ENCODE peak calls at places on chromosomes 6 and 20, in seven cellular contexts. One of them, this sample, is unnamed.

GRCh38 chr20:57218489-57218888 is 48.0 kb downstream of the BMP7 start:
- DNase-seq in pancreas: no peak
- DNase-seq in choroid plexus epithelial cell: no peak
- DNase-seq in brain microvascular endothelial cell: no peak
- DNase-seq in tibial nerve: no peak
- DNase-seq in astrocyte of the cerebellum: no peak
- DNase-seq in MM.1S: no peak
- DNase-seq in this sample: no peak

GRCh38 chr6:41939848-41940758 is 1.5 kb downstream of the CCND3 start:
- DNase-seq in pancreas: no peak
- DNase-seq in choroid plexus epithelial cell: peak
- DNase-seq in brain microvascular endothelial cell: no peak
- DNase-seq in tibial nerve: no peak
- DNase-seq in astrocyte of the cerebellum: no peak
- DNase-seq in MM.1S: no peak
- DNase-seq in this sample: peak

GRCh38 chr20:37345339-37346231 is at the start of gene SRC:
- DNase-seq in pancreas: peak
- DNase-seq in choroid plexus epithelial cell: peak
- DNase-seq in brain microvascular endothelial cell: peak
- DNase-seq in tibial nerve: peak
- DNase-seq in astrocyte of the cerebellum: peak
- DNase-seq in MM.1S: no peak
- DNase-seq in this sample: no peak

GRCh38 chr6:45454008-45454911 is 76.5 kb upstream of the SUPT3H start:
- DNase-seq in pancreas: no peak
- DNase-seq in choroid plexus epithelial cell: peak
- DNase-seq in brain microvascular endothelial cell: no peak
- DNase-seq in tibial nerve: no peak
- DNase-seq in astrocyte of the cerebellum: peak
- DNase-seq in MM.1S: no peak
- DNase-seq in this sample: no peak

GRCh38 chr6:111559193-111560097 is 46.2 kb downstream of the TRAF3IP2 start:
- DNase-seq in pancreas: peak
- DNase-seq in choroid plexus epithelial cell: no peak
- DNase-seq in brain microvascular endothelial cell: no peak
- DNase-seq in tibial nerve: peak
- DNase-seq in astrocyte of the cerebellum: no peak
- DNase-seq in MM.1S: no peak
- DNase-seq in this sample: peak

GRCh38 chr6:143496974-143497373 is 14.5 kb downstream of the FUCA2 start:
- DNase-seq in pancreas: no peak
- DNase-seq in choroid plexus epithelial cell: no peak
- DNase-seq in brain microvascular endothelial cell: no peak
- DNase-seq in tibial nerve: no peak
- DNase-seq in astrocyte of the cerebellum: no peak
- DNase-seq in MM.1S: no peak
- DNase-seq in this sample: no peak

GRCh38 chr6:89887452-89888137 is 6.7 kb upstream of the GJA10 start:
- DNase-seq in pancreas: no peak
- DNase-seq in choroid plexus epithelial cell: peak
- DNase-seq in brain microvascular endothelial cell: no peak
- DNase-seq in tibial nerve: no peak
- DNase-seq in astrocyte of the cerebellum: no peak
- DNase-seq in MM.1S: no peak
- DNase-seq in this sample: no peak

GRCh38 chr6:57147955-57148858 is 23.9 kb upstream of the BAG2 start:
- DNase-seq in pancreas: no peak
- DNase-seq in choroid plexus epithelial cell: no peak
- DNase-seq in brain microvascular endothelial cell: peak
- DNase-seq in tibial nerve: no peak
- DNase-seq in astrocyte of the cerebellum: no peak
- DNase-seq in MM.1S: no peak
- DNase-seq in this sample: no peak

GRCh38 chr20:21102691-21103311 is 3.4 kb downstream of the LINC00237 start:
- DNase-seq in pancreas: peak
- DNase-seq in choroid plexus epithelial cell: no peak
- DNase-seq in brain microvascular endothelial cell: no peak
- DNase-seq in tibial nerve: no peak
- DNase-seq in astrocyte of the cerebellum: no peak
- DNase-seq in MM.1S: no peak
- DNase-seq in this sample: no peak

GRCh38 chr6:99979953-99980352 is 14.1 kb downstream of the MCHR2 start:
- DNase-seq in pancreas: no peak
- DNase-seq in choroid plexus epithelial cell: no peak
- DNase-seq in brain microvascular endothelial cell: no peak
- DNase-seq in tibial nerve: no peak
- DNase-seq in astrocyte of the cerebellum: no peak
- DNase-seq in MM.1S: no peak
- DNase-seq in this sample: no peak

GRCh38 chr6:74927299-74927698 is 278.6 kb downstream of the COL12A1 start:
- DNase-seq in pancreas: no peak
- DNase-seq in choroid plexus epithelial cell: no peak
- DNase-seq in brain microvascular endothelial cell: no peak
- DNase-seq in tibial nerve: no peak
- DNase-seq in astrocyte of the cerebellum: no peak
- DNase-seq in MM.1S: no peak
- DNase-seq in this sample: no peak

GRCh38 chr6:77368660-77369313 is 94.5 kb downstream of the HTR1B start:
- DNase-seq in pancreas: peak
- DNase-seq in choroid plexus epithelial cell: peak
- DNase-seq in brain microvascular endothelial cell: no peak
- DNase-seq in tibial nerve: no peak
- DNase-seq in astrocyte of the cerebellum: no peak
- DNase-seq in MM.1S: peak
- DNase-seq in this sample: no peak
- H3K4me3 ChIP-seq in pancreas: peak
- H3K4me3 ChIP-seq in choroid plexus epithelial cell: peak
- H3K4me3 ChIP-seq in brain microvascular endothelial cell: peak
- H3K4me3 ChIP-seq in tibial nerve: peak
- H3K4me3 ChIP-seq in astrocyte of the cerebellum: peak
- H3K4me3 ChIP-seq in MM.1S: peak
- H3K4me3 ChIP-seq in this sample: peak

DNA sequence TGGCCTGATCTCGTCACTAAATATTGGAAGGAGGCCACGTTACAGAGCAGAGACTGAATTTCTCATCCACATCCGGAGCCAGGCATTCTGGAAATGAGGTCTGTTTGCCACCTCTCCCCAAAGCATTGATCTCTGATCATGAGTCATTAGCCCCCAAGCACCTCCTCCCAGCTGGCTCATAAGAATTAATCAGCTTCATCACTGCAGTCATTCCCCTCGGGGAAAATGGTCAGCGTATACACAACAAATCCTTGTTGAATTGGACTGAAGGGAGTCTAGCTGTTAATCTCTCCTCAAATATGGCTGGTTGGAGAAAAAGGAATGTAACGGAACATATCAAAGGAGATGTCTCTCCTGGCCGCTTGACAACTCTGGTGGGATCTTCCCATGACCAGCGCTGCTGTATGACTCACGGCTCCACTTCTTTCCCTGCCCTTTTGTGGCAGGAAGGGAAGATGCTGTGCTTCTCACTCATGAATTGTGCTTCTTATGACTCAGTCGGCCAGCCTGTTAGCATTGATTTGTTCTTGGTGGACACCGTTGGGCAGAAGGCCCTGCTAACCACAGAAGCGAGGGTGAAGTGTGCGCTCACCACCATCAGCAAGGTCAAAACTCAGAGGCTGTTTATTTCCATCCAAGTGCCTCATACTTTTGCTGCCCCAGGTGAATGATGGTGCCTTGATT is 76.7 kb downstream of the RNF182 start:
- DNase-seq in pancreas: no peak
- DNase-seq in choroid plexus epithelial cell: peak
- DNase-seq in brain microvascular endothelial cell: peak
- DNase-seq in tibial nerve: no peak
- DNase-seq in astrocyte of the cerebellum: peak
- DNase-seq in MM.1S: no peak
- DNase-seq in this sample: peak
- H3K4me3 ChIP-seq in pancreas: no peak
- H3K4me3 ChIP-seq in choroid plexus epithelial cell: no peak
- H3K4me3 ChIP-seq in brain microvascular endothelial cell: peak
- H3K4me3 ChIP-seq in tibial nerve: no peak
- H3K4me3 ChIP-seq in astrocyte of the cerebellum: peak
- H3K4me3 ChIP-seq in MM.1S: no peak
- H3K4me3 ChIP-seq in this sample: no peak

GRCh38 chr6:7728855-7729590 is 3.1 kb downstream of the BMP6 start:
- DNase-seq in pancreas: no peak
- DNase-seq in choroid plexus epithelial cell: no peak
- DNase-seq in brain microvascular endothelial cell: no peak
- DNase-seq in tibial nerve: no peak
- DNase-seq in astrocyte of the cerebellum: no peak
- DNase-seq in MM.1S: no peak
- DNase-seq in this sample: no peak

GRCh38 chr6:7726416-7727149 is 684 bp downstream of the BMP6 start:
- DNase-seq in pancreas: no peak
- DNase-seq in choroid plexus epithelial cell: no peak
- DNase-seq in brain microvascular endothelial cell: no peak
- DNase-seq in tibial nerve: no peak
- DNase-seq in astrocyte of the cerebellum: no peak
- DNase-seq in MM.1S: peak
- DNase-seq in this sample: no peak

GRCh38 chr6:7730003-7730402 is 4.1 kb downstream of the BMP6 start:
- DNase-seq in pancreas: no peak
- DNase-seq in choroid plexus epithelial cell: no peak
- DNase-seq in brain microvascular endothelial cell: no peak
- DNase-seq in tibial nerve: no peak
- DNase-seq in astrocyte of the cerebellum: no peak
- DNase-seq in MM.1S: no peak
- DNase-seq in this sample: no peak

GRCh38 chr6:7727150-7727950 is 1.5 kb downstream of the BMP6 start:
- DNase-seq in pancreas: no peak
- DNase-seq in choroid plexus epithelial cell: no peak
- DNase-seq in brain microvascular endothelial cell: no peak
- DNase-seq in tibial nerve: no peak
- DNase-seq in astrocyte of the cerebellum: no peak
- DNase-seq in MM.1S: peak
- DNase-seq in this sample: no peak

DNA sequence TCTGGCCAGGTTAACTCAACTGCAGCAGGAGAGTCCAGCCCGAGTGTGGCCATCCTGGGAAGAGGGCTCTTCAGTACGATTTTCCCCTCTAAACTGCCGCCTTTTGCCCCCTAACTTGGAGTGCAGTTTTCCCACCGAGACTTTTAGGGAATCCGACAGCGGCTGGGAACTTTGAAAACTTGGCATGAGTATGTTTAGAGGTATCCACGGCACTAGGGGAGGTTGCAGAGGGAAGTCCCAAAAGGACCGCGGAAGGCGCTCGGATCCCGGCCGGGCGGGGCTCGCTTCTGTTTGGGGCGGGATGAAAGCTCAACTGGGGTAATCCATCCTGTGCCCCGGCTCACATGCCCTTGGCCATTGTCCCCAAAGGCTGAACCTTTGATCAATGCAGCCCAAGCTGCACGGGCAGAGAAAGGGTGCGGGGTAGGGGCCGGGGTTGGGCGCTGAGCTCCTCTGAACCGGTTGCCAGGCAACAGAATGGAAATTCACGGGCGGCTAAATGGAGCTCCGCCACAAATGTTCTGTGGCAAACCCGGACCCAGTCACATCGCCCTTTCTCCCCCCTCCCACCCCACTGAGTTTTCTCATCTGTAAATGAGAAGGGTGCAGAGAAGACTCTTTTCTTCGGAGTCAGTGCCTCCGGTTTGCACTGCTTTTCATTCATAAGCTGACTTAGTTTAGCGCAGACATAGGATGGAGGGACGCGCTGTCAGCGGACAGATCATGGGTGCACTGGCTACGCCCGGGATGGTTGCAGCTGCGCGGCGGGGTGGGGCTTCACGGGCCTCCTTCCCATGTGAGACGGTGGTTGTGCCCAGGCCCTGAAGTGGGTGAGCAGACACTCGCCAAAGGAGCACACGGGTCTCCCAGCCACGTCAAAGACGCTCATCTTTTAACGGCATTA is 2.3 kb downstream of the BMP6 start:
- DNase-seq in pancreas: no peak
- DNase-seq in choroid plexus epithelial cell: no peak
- DNase-seq in brain microvascular endothelial cell: no peak
- DNase-seq in tibial nerve: no peak
- DNase-seq in astrocyte of the cerebellum: no peak
- DNase-seq in MM.1S: peak
- DNase-seq in this sample: no peak
- H3K4me3 ChIP-seq in pancreas: peak
- H3K4me3 ChIP-seq in choroid plexus epithelial cell: peak
- H3K4me3 ChIP-seq in brain microvascular endothelial cell: peak
- H3K4me3 ChIP-seq in tibial nerve: peak
- H3K4me3 ChIP-seq in astrocyte of the cerebellum: peak
- H3K4me3 ChIP-seq in MM.1S: peak
- H3K4me3 ChIP-seq in this sample: peak

GRCh38 chr6:117272032-117272866 is 6.9 kb downstream of the VGLL2 start:
- DNase-seq in pancreas: no peak
- DNase-seq in choroid plexus epithelial cell: no peak
- DNase-seq in brain microvascular endothelial cell: no peak
- DNase-seq in tibial nerve: no peak
- DNase-seq in astrocyte of the cerebellum: peak
- DNase-seq in MM.1S: no peak
- DNase-seq in this sample: peak

GRCh38 chr6:117269649-117270120 is 4.3 kb downstream of the VGLL2 start:
- DNase-seq in pancreas: no peak
- DNase-seq in choroid plexus epithelial cell: no peak
- DNase-seq in brain microvascular endothelial cell: no peak
- DNase-seq in tibial nerve: no peak
- DNase-seq in astrocyte of the cerebellum: no peak
- DNase-seq in MM.1S: no peak
- DNase-seq in this sample: no peak

GRCh38 chr6:117270960-117271507 is 5.7 kb downstream of the VGLL2 start:
- DNase-seq in pancreas: no peak
- DNase-seq in choroid plexus epithelial cell: no peak
- DNase-seq in brain microvascular endothelial cell: no peak
- DNase-seq in tibial nerve: no peak
- DNase-seq in astrocyte of the cerebellum: no peak
- DNase-seq in MM.1S: no peak
- DNase-seq in this sample: no peak

GRCh38 chr6:117267766-117268534 is 2.6 kb downstream of the VGLL2 start:
- DNase-seq in pancreas: no peak
- DNase-seq in choroid plexus epithelial cell: no peak
- DNase-seq in brain microvascular endothelial cell: no peak
- DNase-seq in tibial nerve: no peak
- DNase-seq in astrocyte of the cerebellum: no peak
- DNase-seq in MM.1S: no peak
- DNase-seq in this sample: no peak

DNA sequence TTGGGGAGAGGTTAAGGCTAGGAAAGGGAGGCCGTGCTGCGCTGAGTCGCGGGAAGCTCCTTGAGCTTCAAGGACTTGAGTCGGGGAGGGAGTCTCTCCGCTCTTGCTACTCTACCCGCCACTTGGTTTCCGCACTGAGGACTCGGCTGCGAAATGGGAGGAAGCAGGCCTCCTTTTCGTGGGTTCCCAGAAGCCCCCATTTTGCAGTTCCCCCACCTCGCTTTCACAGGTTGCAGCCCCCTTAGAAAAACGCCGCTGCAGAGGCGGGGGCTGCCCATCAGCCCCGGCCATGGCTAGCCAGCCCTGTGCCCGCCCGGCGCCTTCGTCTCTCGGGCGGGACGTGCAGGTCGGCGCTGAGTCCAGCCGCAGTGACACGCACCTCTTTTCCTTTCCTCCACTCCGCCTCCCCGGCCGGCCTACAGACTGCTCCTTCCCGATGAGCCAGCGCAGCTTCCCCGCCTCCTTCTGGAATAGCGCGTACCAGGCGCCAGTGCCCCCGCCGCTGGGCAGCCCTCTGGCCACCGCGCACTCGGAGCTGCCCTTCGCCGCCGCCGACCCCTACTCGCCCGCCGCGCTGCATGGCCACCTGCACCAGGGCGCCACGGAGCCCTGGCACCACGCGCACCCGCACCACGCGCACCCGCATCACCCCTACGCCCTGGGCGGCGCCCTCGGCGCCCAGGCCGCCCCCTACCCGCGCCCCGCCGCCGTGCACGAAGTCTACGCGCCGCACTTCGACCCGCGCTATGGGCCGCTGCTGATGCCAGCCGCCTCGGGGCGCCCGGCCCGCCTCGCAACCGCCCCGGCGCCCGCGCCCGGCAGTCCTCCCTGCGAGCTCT is 5.0 kb downstream of the VGLL2 start:
- DNase-seq in pancreas: no peak
- DNase-seq in choroid plexus epithelial cell: no peak
- DNase-seq in brain microvascular endothelial cell: no peak
- DNase-seq in tibial nerve: no peak
- DNase-seq in astrocyte of the cerebellum: no peak
- DNase-seq in MM.1S: no peak
- DNase-seq in this sample: no peak
- H3K4me3 ChIP-seq in pancreas: peak
- H3K4me3 ChIP-seq in choroid plexus epithelial cell: no peak
- H3K4me3 ChIP-seq in brain microvascular endothelial cell: no peak
- H3K4me3 ChIP-seq in tibial nerve: no peak
- H3K4me3 ChIP-seq in astrocyte of the cerebellum: peak
- H3K4me3 ChIP-seq in MM.1S: no peak
- H3K4me3 ChIP-seq in this sample: peak